ENCODE peak calls at places on chromosomes 1 and 21, in six cellular contexts. C is heart left ventricle; R is retinal pigment epithelial cell; H is CD4-positive, CD25-positive, alpha-beta regulatory T cell; A is GM12865; B is cardiac muscle cell. T is an unnamed sample.

GRCh38 chr1:154445040-154445472 is 39.9 kb downstream of the IL6R start:
- DNase-seq in C (no peak), R (no peak), H (no peak), A (peak; percentile 94), B (no peak), T (peak; percentile 19)

GRCh38 chr1:145985502-145986439 is 10.6 kb downstream of the TXNIP start:
- DNase-seq in C (peak; percentile 76), R (peak; percentile 62), H (no peak), A (no peak), B (peak; percentile 75), T (no peak)

GRCh38 chr1:177944673-177945014 is 25.2 kb downstream of the SEC16B start:
- DNase-seq in C (no peak), R (no peak), H (no peak), A (no peak), B (no peak), T (no peak)

GRCh38 chr1:201533836-201534235 is 5.1 kb upstream of the NAV1 start:
- DNase-seq in C (no peak), R (no peak), H (no peak), A (no peak), B (no peak), T (no peak)

GRCh38 chr1:51236548-51237312 is 657 bp downstream of the RNF11 start:
- DNase-seq in C (peak; percentile 73), R (no peak), H (peak; percentile 42), A (peak; percentile 26), B (peak; percentile 28), T (no peak)

GRCh38 chr1:226066415-226067077 is 4.0 kb downstream of the H3-3A start:
- DNase-seq in C (no peak), R (no peak), H (no peak), A (no peak), B (no peak), T (no peak)

GRCh38 chr1:59186656-59187055 is 110.2 kb upstream of the FGGY start:
- DNase-seq in C (no peak), R (no peak), H (no peak), A (no peak), B (no peak), T (no peak)

GRCh38 chr1:109794319-109795132 is 30.8 kb upstream of the EPS8L3 start:
- DNase-seq in C (no peak), R (no peak), H (no peak), A (no peak), B (no peak), T (no peak)

GRCh38 chr1:58031416-58031815 is 515.1 kb downstream of the OMA1 start:
- DNase-seq in C (no peak), R (no peak), H (no peak), A (no peak), B (no peak), T (no peak)

GRCh38 chr1:229585338-229585737 is 26.8 kb upstream of the ABCB10 start:
- DNase-seq in C (no peak), R (no peak), H (no peak), A (no peak), B (no peak), T (no peak)

GRCh38 chr1:159879977-159880376 is 17.5 kb upstream of the VSIG8 start:
- DNase-seq in C (no peak), R (no peak), H (no peak), A (no peak), B (no peak), T (no peak)

GRCh38 chr1:153476491-153477093 is 16.1 kb upstream of the S100A7 start:
- DNase-seq in C (no peak), R (no peak), H (no peak), A (no peak), B (no peak), T (no peak)

GRCh38 chr21:25330266-25330665 is 277.0 kb downstream of the MRPL39 start:
- DNase-seq in C (no peak), R (peak; percentile 36), H (no peak), A (no peak), B (no peak), T (no peak)

GRCh38 chr1:65429806-65430205 is 9.3 kb downstream of the LEPR start:
- DNase-seq in C (no peak), R (peak; percentile 62), H (no peak), A (no peak), B (no peak), T (no peak)

GRCh38 chr1:42931108-42931539 is 27.5 kb downstream of the SLC2A1 start:
- DNase-seq in C (no peak), R (no peak), H (peak; percentile 36), A (peak; percentile 88), B (peak; percentile 50), T (peak; percentile 86)

GRCh38 chr1:18865176-18865575 is 5.7 kb upstream of the TAS1R2 start:
- DNase-seq in C (no peak), R (no peak), H (no peak), A (no peak), B (no peak), T (no peak)

GRCh38 chr21:34803792-34804440 is 135.1 kb downstream of the CLIC6 start:
- DNase-seq in C (no peak), R (no peak), H (no peak), A (no peak), B (no peak), T (no peak)

GRCh38 chr1:119374208-119374877 is 5.8 kb downstream of the HAO2 start:
- DNase-seq in C (no peak), R (no peak), H (no peak), A (peak; percentile 32), B (no peak), T (no peak)

GRCh38 chr1:17825273-17826164 is 70.4 kb downstream of the ACTL8 start:
- DNase-seq in C (no peak), R (no peak), H (no peak), A (no peak), B (no peak), T (no peak)

GRCh38 chr1:185450917-185451316 is 133.9 kb upstream of the IVNS1ABP start:
- DNase-seq in C (no peak), R (no peak), H (no peak), A (no peak), B (no peak), T (no peak)

GRCh38 chr1:209761021-209761635 is 5.3 kb downstream of the TRAF3IP3 start:
- DNase-seq in C (no peak), R (no peak), H (no peak), A (no peak), B (no peak), T (no peak)

GRCh38 chr1:39110325-39110851 is 84.2 kb downstream of the NDUFS5 start:
- DNase-seq in C (no peak), R (peak; percentile 95), H (no peak), A (no peak), B (no peak), T (no peak)

GRCh38 chr1:39116116-39116607 is 88.3 kb upstream of the MACF1 start:
- DNase-seq in C (no peak), R (no peak), H (no peak), A (no peak), B (no peak), T (no peak)

GRCh38 chr1:39110882-39111281 is 84.7 kb downstream of the NDUFS5 start:
- DNase-seq in C (no peak), R (peak; percentile 81), H (no peak), A (no peak), B (no peak), T (no peak)

GRCh38 chr1:39115271-39116110 is 89.0 kb upstream of the MACF1 start:
- DNase-seq in C (no peak), R (no peak), H (no peak), A (no peak), B (no peak), T (no peak)

GRCh38 chr1:39113109-39113743 is 87.1 kb downstream of the NDUFS5 start:
- DNase-seq in C (no peak), R (no peak), H (no peak), A (no peak), B (no peak), T (no peak)
- H3K4me3 ChIP-seq in C (no peak overlapping the region), R (no peak overlapping the region), H (no peak overlapping the region), A (no peak overlapping the region), B (no peak overlapping the region), T (no peak overlapping the region)

GRCh38 chr1:245609354-245609753 is 454.6 kb downstream of the KIF26B start:
- DNase-seq in C (no peak), R (no peak), H (no peak), A (no peak), B (no peak), T (no peak)

GRCh38 chr1:245614476-245614875 is 459.7 kb downstream of the KIF26B start:
- DNase-seq in C (no peak), R (no peak), H (no peak), A (no peak), B (no peak), T (no peak)

GRCh38 chr1:245611251-245611650 is 456.5 kb downstream of the KIF26B start:
- DNase-seq in C (no peak), R (no peak), H (no peak), A (no peak), B (no peak), T (no peak)

GRCh38 chr1:245614986-245615385 is 460.2 kb downstream of the KIF26B start:
- DNase-seq in C (no peak), R (no peak), H (no peak), A (no peak), B (no peak), T (no peak)
- H3K4me3 ChIP-seq in C (no peak overlapping the region), R (no peak overlapping the region), H (no peak overlapping the region), A (no peak overlapping the region), B (no peak overlapping the region), T (no peak overlapping the region)

DNA sequence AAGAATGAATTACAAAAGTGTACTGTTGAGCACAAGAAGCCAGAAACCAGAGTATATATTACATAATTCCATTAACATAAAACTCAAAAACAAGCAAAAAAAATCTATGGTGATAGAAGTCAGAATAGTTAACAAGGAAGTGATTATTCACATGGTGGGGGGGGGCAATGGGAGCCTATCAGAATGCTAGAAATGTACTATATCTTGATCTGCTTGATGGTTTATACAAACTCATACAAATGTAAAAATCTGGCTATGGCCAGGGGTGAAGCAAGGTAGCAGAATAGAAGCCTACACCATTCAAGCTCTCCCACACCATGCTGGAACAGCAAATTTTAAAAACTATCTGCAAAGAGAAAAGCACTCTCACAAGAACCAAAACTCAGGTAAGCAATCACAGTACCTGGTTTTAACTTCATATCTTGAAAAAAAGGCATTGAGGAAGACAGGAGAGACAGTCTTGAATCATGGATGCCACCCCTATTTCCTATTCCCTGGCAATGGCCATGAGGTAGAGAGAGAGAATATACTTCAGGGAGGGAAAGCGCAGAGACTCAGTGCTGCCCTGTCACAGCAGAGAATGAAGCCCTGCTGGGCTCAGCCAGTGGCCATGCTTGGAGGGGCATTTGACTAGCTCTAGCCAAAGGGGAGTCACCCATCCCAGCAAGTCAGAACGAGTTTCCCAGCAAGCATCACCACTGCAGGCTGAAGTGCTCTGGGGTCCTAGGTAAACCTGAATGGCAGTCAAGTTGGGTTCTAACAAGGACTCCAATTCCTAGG is 73.8 kb downstream of the CDC42BPA start:
- DNase-seq in C (no peak), R (no peak), H (no peak), A (no peak), B (no peak), T (no peak)
- H3K4me3 ChIP-seq in C (no peak overlapping the region), R (no peak overlapping the region), H (no peak overlapping the region), A (no peak overlapping the region), B (no peak overlapping the region), T (no peak overlapping the region)

GRCh38 chr1:150869683-150870082 is 6.7 kb downstream of the ARNT start:
- DNase-seq in C (no peak), R (no peak), H (no peak), A (no peak), B (no peak), T (peak; percentile 23)

GRCh38 chr1:150863765-150864164 is 12.6 kb downstream of the ARNT start:
- DNase-seq in C (no peak), R (no peak), H (no peak), A (no peak), B (no peak), T (no peak)
- H3K4me3 ChIP-seq in C (no peak overlapping the region), R (no peak overlapping the region), H (no peak overlapping the region), A (no peak overlapping the region), B (no peak overlapping the region), T (no peak overlapping the region)